ENCODE peak calls at places on chromosomes 1 and 21, in four cellular contexts. B is T-helper 1 cell; Y is stimulated activated CD4-positive, alpha-beta T cell treated with anti-CD3 and anti-CD28 coated beads, Interleukin-2, amount 100 ng/mL, for 24 hours; W is HT1080. L is an unnamed sample.

GRCh38 chr1:202471246-202471645 is 122.7 kb downstream of the PPP1R12B start:
- DNase-seq in B (no peak), Y (no peak), W (no peak), L (no peak)

GRCh38 chr1:9603766-9604753 is 15.3 kb downstream of the TMEM201 start:
- DNase-seq in B (no peak), Y (no peak), W (no peak), L (no peak)

GRCh38 chr1:83682132-83682531 is 316.8 kb downstream of the TTLL7 start:
- DNase-seq in B (no peak), Y (no peak), W (no peak), L (no peak)

GRCh38 chr21:28538987-28539622 is 453.6 kb downstream of the LTN1 start:
- DNase-seq in B (no peak), Y (no peak), W (peak), L (peak)

GRCh38 chr1:98323396-98323795 is 338.1 kb upstream of the SNX7 start:
- DNase-seq in B (no peak), Y (no peak), W (peak), L (peak)

GRCh38 chr1:156524481-156524869 is 23.9 kb upstream of the MEF2D start:
- DNase-seq in B (no peak), Y (no peak), W (no peak), L (no peak)

GRCh38 chr1:185244015-185244747 is 72.9 kb downstream of the IVNS1ABP start:
- DNase-seq in B (no peak), Y (peak), W (peak), L (peak)

GRCh38 chr1:25922064-25922632 is 15.9 kb upstream of the STMN1 start:
- DNase-seq in B (no peak), Y (no peak), W (no peak), L (no peak)

GRCh38 chr21:25370311-25370744 is 237.0 kb downstream of the MRPL39 start:
- DNase-seq in B (no peak), Y (peak), W (peak), L (peak)

GRCh38 chr1:199857103-199857502 is 170.4 kb upstream of the NR5A2 start:
- DNase-seq in B (no peak), Y (no peak), W (peak), L (no peak)

GRCh38 chr1:19081218-19081893 is 124.9 kb upstream of the IFFO2 start:
- DNase-seq in B (no peak), Y (no peak), W (peak), L (no peak)

GRCh38 chr1:33753087-33753856 is 110.6 kb upstream of the HMGB4 start:
- DNase-seq in B (no peak), Y (no peak), W (no peak), L (no peak)